ENCODE peak calls at places on chromosomes 13 and 19, in nine cellular contexts. One of them, this sample, is unnamed.

GRCh38 chr19:36009220-36009619 is 607 bp upstream of the SYNE4 start:
- DNase-seq in EH: peak
- DNase-seq in hepatic stellate cell: peak
- DNase-seq in occipital lobe: peak
- DNase-seq in memory B cell: no peak
- DNase-seq in NCI-H1092 treated with DMSO at 0.1 percent for 48 hours: peak
- DNase-seq in fibroblast of the aortic adventitia: peak
- DNase-seq in skeletal muscle cell: no peak
- DNase-seq in retinal pigment epithelial cell: peak
- DNase-seq in this sample: peak

GRCh38 chr19:6639439-6639838 is 30.5 kb downstream of the TNFSF14 start:
- DNase-seq in EH: no peak
- DNase-seq in hepatic stellate cell: no peak
- DNase-seq in occipital lobe: no peak
- DNase-seq in memory B cell: no peak
- DNase-seq in NCI-H1092 treated with DMSO at 0.1 percent for 48 hours: no peak
- DNase-seq in fibroblast of the aortic adventitia: no peak
- DNase-seq in skeletal muscle cell: no peak
- DNase-seq in retinal pigment epithelial cell: no peak
- DNase-seq in this sample: no peak

GRCh38 chr13:94656766-94657165 is 55.1 kb downstream of the GPR180 start:
- DNase-seq in EH: peak
- DNase-seq in hepatic stellate cell: peak
- DNase-seq in occipital lobe: no peak
- DNase-seq in memory B cell: no peak
- DNase-seq in NCI-H1092 treated with DMSO at 0.1 percent for 48 hours: no peak
- DNase-seq in fibroblast of the aortic adventitia: peak
- DNase-seq in skeletal muscle cell: peak
- DNase-seq in retinal pigment epithelial cell: no peak
- DNase-seq in this sample: no peak

GRCh38 chr13:74557870-74558269 is 423.7 kb upstream of the KLF12 start:
- DNase-seq in EH: no peak
- DNase-seq in hepatic stellate cell: no peak
- DNase-seq in occipital lobe: no peak
- DNase-seq in memory B cell: no peak
- DNase-seq in NCI-H1092 treated with DMSO at 0.1 percent for 48 hours: no peak
- DNase-seq in fibroblast of the aortic adventitia: no peak
- DNase-seq in skeletal muscle cell: no peak
- DNase-seq in retinal pigment epithelial cell: no peak
- DNase-seq in this sample: no peak

GRCh38 chr19:35793381-35794165 is 18.2 kb downstream of the ARHGAP33 start:
- DNase-seq in EH: no peak
- DNase-seq in hepatic stellate cell: peak
- DNase-seq in occipital lobe: no peak
- DNase-seq in memory B cell: no peak
- DNase-seq in NCI-H1092 treated with DMSO at 0.1 percent for 48 hours: no peak
- DNase-seq in fibroblast of the aortic adventitia: peak
- DNase-seq in skeletal muscle cell: no peak
- DNase-seq in retinal pigment epithelial cell: no peak
- DNase-seq in this sample: no peak

GRCh38 chr19:4977299-4978174 is 8.6 kb downstream of the KDM4B start:
- DNase-seq in EH: peak
- DNase-seq in hepatic stellate cell: peak
- DNase-seq in occipital lobe: no peak
- DNase-seq in memory B cell: peak
- DNase-seq in NCI-H1092 treated with DMSO at 0.1 percent for 48 hours: peak
- DNase-seq in fibroblast of the aortic adventitia: peak
- DNase-seq in skeletal muscle cell: peak
- DNase-seq in retinal pigment epithelial cell: no peak
- DNase-seq in this sample: peak

GRCh38 chr13:85816413-85816812 is 17.2 kb upstream of the SLITRK6 start:
- DNase-seq in EH: no peak
- DNase-seq in hepatic stellate cell: no peak
- DNase-seq in occipital lobe: no peak
- DNase-seq in memory B cell: no peak
- DNase-seq in NCI-H1092 treated with DMSO at 0.1 percent for 48 hours: peak
- DNase-seq in fibroblast of the aortic adventitia: no peak
- DNase-seq in skeletal muscle cell: no peak
- DNase-seq in retinal pigment epithelial cell: no peak
- DNase-seq in this sample: no peak

GRCh38 chr19:29289020-29289419 is 76.1 kb upstream of the UQCRFS1 start:
- DNase-seq in EH: no peak
- DNase-seq in hepatic stellate cell: no peak
- DNase-seq in occipital lobe: no peak
- DNase-seq in memory B cell: no peak
- DNase-seq in NCI-H1092 treated with DMSO at 0.1 percent for 48 hours: no peak
- DNase-seq in fibroblast of the aortic adventitia: no peak
- DNase-seq in skeletal muscle cell: no peak
- DNase-seq in retinal pigment epithelial cell: no peak
- DNase-seq in this sample: no peak

GRCh38 chr13:90968510-90968909 is 379.0 kb upstream of the MIR17HG start:
- DNase-seq in EH: no peak
- DNase-seq in hepatic stellate cell: no peak
- DNase-seq in occipital lobe: no peak
- DNase-seq in memory B cell: no peak
- DNase-seq in NCI-H1092 treated with DMSO at 0.1 percent for 48 hours: no peak
- DNase-seq in fibroblast of the aortic adventitia: no peak
- DNase-seq in skeletal muscle cell: no peak
- DNase-seq in retinal pigment epithelial cell: no peak
- DNase-seq in this sample: no peak

GRCh38 chr19:29966594-29967249 is 24.7 kb downstream of the URI1 start:
- DNase-seq in EH: peak
- DNase-seq in hepatic stellate cell: no peak
- DNase-seq in occipital lobe: no peak
- DNase-seq in memory B cell: no peak
- DNase-seq in NCI-H1092 treated with DMSO at 0.1 percent for 48 hours: no peak
- DNase-seq in fibroblast of the aortic adventitia: peak
- DNase-seq in skeletal muscle cell: no peak
- DNase-seq in retinal pigment epithelial cell: no peak
- DNase-seq in this sample: no peak

GRCh38 chr13:20127263-20127562 is 33.6 kb downstream of the GJA3 start:
- DNase-seq in EH: no peak
- DNase-seq in hepatic stellate cell: no peak
- DNase-seq in occipital lobe: no peak
- DNase-seq in memory B cell: no peak
- DNase-seq in NCI-H1092 treated with DMSO at 0.1 percent for 48 hours: no peak
- DNase-seq in fibroblast of the aortic adventitia: no peak
- DNase-seq in skeletal muscle cell: no peak
- DNase-seq in retinal pigment epithelial cell: no peak
- DNase-seq in this sample: no peak

GRCh38 chr19:55461974-55462628 is 659 bp upstream of the ISOC2 start:
- DNase-seq in EH: peak
- DNase-seq in hepatic stellate cell: peak
- DNase-seq in occipital lobe: no peak
- DNase-seq in memory B cell: no peak
- DNase-seq in NCI-H1092 treated with DMSO at 0.1 percent for 48 hours: no peak
- DNase-seq in fibroblast of the aortic adventitia: peak
- DNase-seq in skeletal muscle cell: no peak
- DNase-seq in retinal pigment epithelial cell: no peak
- DNase-seq in this sample: no peak

GRCh38 chr19:35557539-35558399 is 5.7 kb downstream of the ATP4A start:
- DNase-seq in EH: peak
- DNase-seq in hepatic stellate cell: no peak
- DNase-seq in occipital lobe: no peak
- DNase-seq in memory B cell: no peak
- DNase-seq in NCI-H1092 treated with DMSO at 0.1 percent for 48 hours: peak
- DNase-seq in fibroblast of the aortic adventitia: peak
- DNase-seq in skeletal muscle cell: no peak
- DNase-seq in retinal pigment epithelial cell: no peak
- DNase-seq in this sample: no peak

GRCh38 chr19:45075215-45076028 is 856 bp downstream of the ZNF296 start:
- DNase-seq in EH: peak
- DNase-seq in hepatic stellate cell: peak
- DNase-seq in occipital lobe: peak
- DNase-seq in memory B cell: peak
- DNase-seq in NCI-H1092 treated with DMSO at 0.1 percent for 48 hours: no peak
- DNase-seq in fibroblast of the aortic adventitia: peak
- DNase-seq in skeletal muscle cell: no peak
- DNase-seq in retinal pigment epithelial cell: no peak
- DNase-seq in this sample: peak

GRCh38 chr13:76292726-76293125 is 593.5 kb downstream of the KCTD12 start:
- DNase-seq in EH: no peak
- DNase-seq in hepatic stellate cell: no peak
- DNase-seq in occipital lobe: no peak
- DNase-seq in memory B cell: no peak
- DNase-seq in NCI-H1092 treated with DMSO at 0.1 percent for 48 hours: no peak
- DNase-seq in fibroblast of the aortic adventitia: peak
- DNase-seq in skeletal muscle cell: no peak
- DNase-seq in retinal pigment epithelial cell: no peak
- DNase-seq in this sample: no peak

GRCh38 chr13:42495256-42495655 is 78.7 kb upstream of the TNFSF11 start:
- DNase-seq in EH: no peak
- DNase-seq in hepatic stellate cell: no peak
- DNase-seq in occipital lobe: no peak
- DNase-seq in memory B cell: no peak
- DNase-seq in NCI-H1092 treated with DMSO at 0.1 percent for 48 hours: no peak
- DNase-seq in fibroblast of the aortic adventitia: peak
- DNase-seq in skeletal muscle cell: no peak
- DNase-seq in retinal pigment epithelial cell: no peak
- DNase-seq in this sample: no peak

GRCh38 chr13:27964741-27965323 is 4.3 kb downstream of the CDX2 start:
- DNase-seq in EH: no peak
- DNase-seq in hepatic stellate cell: no peak
- DNase-seq in occipital lobe: no peak
- DNase-seq in memory B cell: no peak
- DNase-seq in NCI-H1092 treated with DMSO at 0.1 percent for 48 hours: no peak
- DNase-seq in fibroblast of the aortic adventitia: no peak
- DNase-seq in skeletal muscle cell: no peak
- DNase-seq in retinal pigment epithelial cell: no peak
- DNase-seq in this sample: no peak

GRCh38 chr19:28737021-28737525 is 475.9 kb downstream of the UQCRFS1 start:
- DNase-seq in EH: peak
- DNase-seq in hepatic stellate cell: peak
- DNase-seq in occipital lobe: no peak
- DNase-seq in memory B cell: no peak
- DNase-seq in NCI-H1092 treated with DMSO at 0.1 percent for 48 hours: peak
- DNase-seq in fibroblast of the aortic adventitia: peak
- DNase-seq in skeletal muscle cell: peak
- DNase-seq in retinal pigment epithelial cell: no peak
- DNase-seq in this sample: no peak

GRCh38 chr19:1318678-1319471 is 33.2 kb downstream of the EFNA2 start:
- DNase-seq in EH: no peak
- DNase-seq in hepatic stellate cell: no peak
- DNase-seq in occipital lobe: no peak
- DNase-seq in memory B cell: no peak
- DNase-seq in NCI-H1092 treated with DMSO at 0.1 percent for 48 hours: no peak
- DNase-seq in fibroblast of the aortic adventitia: no peak
- DNase-seq in skeletal muscle cell: no peak
- DNase-seq in retinal pigment epithelial cell: no peak
- DNase-seq in this sample: no peak

GRCh38 chr19:52237771-52238400 is 31.5 kb upstream of the ZNF766 start:
- DNase-seq in EH: peak
- DNase-seq in hepatic stellate cell: no peak
- DNase-seq in occipital lobe: peak
- DNase-seq in memory B cell: peak
- DNase-seq in NCI-H1092 treated with DMSO at 0.1 percent for 48 hours: peak
- DNase-seq in fibroblast of the aortic adventitia: peak
- DNase-seq in skeletal muscle cell: no peak
- DNase-seq in retinal pigment epithelial cell: peak
- DNase-seq in this sample: peak

GRCh38 chr19:10363789-10364281 is 16.5 kb downstream of the TYK2 start:
- DNase-seq in EH: no peak
- DNase-seq in hepatic stellate cell: no peak
- DNase-seq in occipital lobe: no peak
- DNase-seq in memory B cell: no peak
- DNase-seq in NCI-H1092 treated with DMSO at 0.1 percent for 48 hours: no peak
- DNase-seq in fibroblast of the aortic adventitia: no peak
- DNase-seq in skeletal muscle cell: no peak
- DNase-seq in retinal pigment epithelial cell: no peak
- DNase-seq in this sample: no peak

GRCh38 chr13:59663707-59664106 is 500.0 kb downstream of the DIAPH3 start:
- DNase-seq in EH: no peak
- DNase-seq in hepatic stellate cell: no peak
- DNase-seq in occipital lobe: no peak
- DNase-seq in memory B cell: no peak
- DNase-seq in NCI-H1092 treated with DMSO at 0.1 percent for 48 hours: no peak
- DNase-seq in fibroblast of the aortic adventitia: no peak
- DNase-seq in skeletal muscle cell: no peak
- DNase-seq in retinal pigment epithelial cell: no peak
- DNase-seq in this sample: no peak

GRCh38 chr19:15062036-15062435 is 12.8 kb downstream of the CASP14 start:
- DNase-seq in EH: no peak
- DNase-seq in hepatic stellate cell: no peak
- DNase-seq in occipital lobe: no peak
- DNase-seq in memory B cell: no peak
- DNase-seq in NCI-H1092 treated with DMSO at 0.1 percent for 48 hours: no peak
- DNase-seq in fibroblast of the aortic adventitia: no peak
- DNase-seq in skeletal muscle cell: no peak
- DNase-seq in retinal pigment epithelial cell: no peak
- DNase-seq in this sample: no peak

GRCh38 chr13:48595330-48596127 is 58.2 kb upstream of the CYSLTR2 start:
- DNase-seq in EH: peak
- DNase-seq in hepatic stellate cell: peak
- DNase-seq in occipital lobe: no peak
- DNase-seq in memory B cell: no peak
- DNase-seq in NCI-H1092 treated with DMSO at 0.1 percent for 48 hours: peak
- DNase-seq in fibroblast of the aortic adventitia: peak
- DNase-seq in skeletal muscle cell: peak
- DNase-seq in retinal pigment epithelial cell: no peak
- DNase-seq in this sample: peak

GRCh38 chr13:99893567-99893966 is 78.0 kb downstream of the ZIC5 start:
- DNase-seq in EH: no peak
- DNase-seq in hepatic stellate cell: no peak
- DNase-seq in occipital lobe: no peak
- DNase-seq in memory B cell: no peak
- DNase-seq in NCI-H1092 treated with DMSO at 0.1 percent for 48 hours: no peak
- DNase-seq in fibroblast of the aortic adventitia: no peak
- DNase-seq in skeletal muscle cell: no peak
- DNase-seq in retinal pigment epithelial cell: no peak
- DNase-seq in this sample: no peak